ENCODE peak calls at places on chromosomes 1 and 21, in five cellular contexts. P, F, X, V and Q are unnamed samples.

GRCh38 chr1:22228505-22228911 is 85.6 kb upstream of the WNT4 start:
- ATAC-seq in X (no peak), P (no peak), F (peak), V (no peak), Q (no peak)

GRCh38 chr1:201279313-201279712 is 4.0 kb upstream of the PKP1 start:
- ATAC-seq in X (peak), P (no peak), V (no peak), F (no peak), Q (peak)

GRCh38 chr1:200620273-200621131 is at the start of gene KIF14:
- ATAC-seq in V (peak), P (peak), X (peak), F (peak), Q (peak)

GRCh38 chr1:117101334-117101733 is 20.2 kb downstream of the TRIM45 start:
- ATAC-seq in X (no peak), P (no peak), F (no peak), V (no peak), Q (no peak)

GRCh38 chr1:204529371-204529895 is 13.2 kb downstream of the MDM4 start:
- ATAC-seq in X (no peak), F (no peak), V (no peak), P (peak), Q (no peak)

GRCh38 chr1:238624786-238625185 is 734.1 kb upstream of the ZP4 start:
- ATAC-seq in P (no peak), X (no peak), V (no peak), F (no peak), Q (no peak)

GRCh38 chr1:35640380-35641232 is 720 bp downstream of the PSMB2 start:
- ATAC-seq in F (no peak), V (no peak), X (no peak), P (no peak), Q (no peak)

GRCh38 chr1:218247339-218247738 is 37.8 kb upstream of the RRP15 start:
- ATAC-seq in X (no peak), V (no peak), P (no peak), F (no peak), Q (no peak)

GRCh38 chr1:6471086-6471841 is 5.3 kb upstream of the TNFRSF25 start:
- ATAC-seq in P (no peak), X (no peak), V (no peak), F (no peak), Q (no peak)

GRCh38 chr21:29184047-29184446 is 53.6 kb downstream of the MAP3K7CL start:
- ATAC-seq in V (no peak), X (no peak), P (no peak), F (peak), Q (no peak)

GRCh38 chr1:226708342-226708780 is 30.7 kb downstream of the ITPKB start:
- ATAC-seq in X (peak), P (no peak), V (no peak), F (peak), Q (peak)

GRCh38 chr1:16244650-16245285 is 7.8 kb upstream of the CPLANE2 start:
- ATAC-seq in V (no peak), X (no peak), F (no peak), P (no peak), Q (no peak)

GRCh38 chr1:179550753-179551682 is 24.7 kb downstream of the NPHS2 start:
- ATAC-seq in P (no peak), V (no peak), X (peak), F (no peak), Q (no peak)

GRCh38 chr21:33212159-33212851 is 17.4 kb upstream of the IFNAR2 start:
- ATAC-seq in P (peak), V (no peak), X (peak), F (no peak), Q (no peak)

DNA sequence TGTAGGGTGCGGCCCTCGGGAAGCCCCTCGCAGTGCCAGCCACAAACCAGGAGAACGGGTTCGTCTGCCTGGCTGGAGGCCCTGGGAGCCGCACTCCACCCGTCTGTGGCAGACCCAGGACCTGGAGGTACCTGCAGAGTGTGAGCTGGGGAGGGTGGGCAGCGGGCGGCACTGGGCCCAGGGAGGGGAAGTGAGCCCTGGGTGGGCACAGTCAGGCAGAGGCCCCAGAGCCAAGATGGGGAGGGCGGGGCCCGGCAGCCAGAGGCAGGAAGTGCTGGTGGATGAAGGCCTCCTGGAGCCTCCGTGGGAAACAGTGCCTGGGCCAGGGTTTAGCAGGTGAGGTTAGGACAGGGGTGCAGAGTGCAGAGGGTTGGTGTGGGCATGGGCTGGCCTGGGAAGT is 4.0 kb upstream of the PEX10 start:
- ATAC-seq in F (no peak), X (no peak), V (no peak), P (peak), Q (no peak)
- H3K27ac ChIP-seq in F (no peak), X (no peak), V (no peak), P (no peak), Q (no peak)

GRCh38 chr1:23548704-23549143 is 10.6 kb downstream of the ID3 start:
- ATAC-seq in P (no peak), V (no peak), F (peak), X (no peak), Q (peak)
- H3K27ac ChIP-seq in P (no peak), V (no peak), F (peak), X (no peak), Q (peak)

DNA sequence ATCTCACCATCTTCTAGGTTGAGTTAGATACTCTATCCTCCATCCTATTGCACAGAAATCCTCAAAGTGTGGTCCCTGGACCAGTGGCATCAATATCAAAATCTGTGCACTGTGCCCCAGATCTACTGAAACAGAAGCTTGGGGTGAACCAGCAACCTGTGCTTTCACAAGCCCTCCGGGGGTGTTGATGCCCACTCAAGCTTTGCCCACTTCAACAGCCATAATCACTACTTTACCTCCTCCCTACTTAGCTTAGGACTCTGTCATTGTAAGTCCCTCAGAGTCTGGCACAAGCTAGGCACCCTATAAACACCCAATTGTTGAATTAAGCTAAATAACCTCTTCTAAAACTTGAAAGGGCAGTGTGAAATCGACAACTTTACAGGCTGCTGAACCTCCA is 144.2 kb upstream of the SOD1 start:
- ATAC-seq in V (no peak), X (no peak), F (no peak), P (no peak), Q (no peak)
- H3K27ac ChIP-seq in V (no peak), X (no peak), F (no peak), P (no peak), Q (no peak)

GRCh38 chr1:183353597-183353996 is 64.6 kb downstream of the NMNAT2 start:
- ATAC-seq in F (no peak), X (no peak), V (no peak), P (no peak), Q (no peak)

GRCh38 chr1:183346276-183346732 is 71.9 kb downstream of the NMNAT2 start:
- ATAC-seq in V (no peak), X (no peak), F (peak), P (no peak), Q (no peak)

GRCh38 chr1:183355181-183355580 is 63.0 kb downstream of the NMNAT2 start:
- ATAC-seq in V (no peak), F (no peak), X (no peak), P (no peak), Q (no peak)

DNA sequence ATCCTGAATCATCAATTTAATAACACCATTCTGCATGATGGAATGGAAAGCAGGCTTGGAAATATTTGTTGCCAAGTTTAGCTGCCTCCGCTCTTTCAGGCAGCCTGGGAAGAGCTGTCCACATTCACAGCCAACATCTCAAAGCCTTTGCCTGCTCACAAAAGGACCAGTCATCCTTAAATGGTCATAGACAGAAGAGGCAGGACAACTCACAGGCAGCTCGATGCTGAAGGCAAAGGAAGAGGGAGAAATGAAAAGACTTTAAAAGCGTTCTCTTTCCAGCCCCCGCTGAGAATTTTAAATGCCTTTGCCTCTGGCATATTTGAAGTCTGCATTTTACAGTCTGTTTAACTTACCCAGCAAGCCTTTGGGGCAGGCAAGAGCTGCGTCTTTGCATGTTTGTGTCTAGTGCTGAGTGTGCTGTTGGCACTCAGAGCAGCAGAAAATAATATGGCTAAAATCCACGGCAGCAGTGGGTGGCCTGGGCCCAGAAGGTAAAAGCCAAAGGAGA is 68.9 kb downstream of the NMNAT2 start:
- ATAC-seq in X (peak), V (no peak), P (no peak), F (peak), Q (peak)
- H3K27ac ChIP-seq in X (no peak), V (no peak), P (no peak), F (no peak), Q (peak)

GRCh38 chr1:184113251-184113650 is 61.7 kb downstream of the TSEN15 start:
- ATAC-seq in F (no peak), X (no peak), V (no peak), P (peak), Q (no peak)

GRCh38 chr1:184112176-184112948 is 60.8 kb downstream of the TSEN15 start:
- ATAC-seq in P (no peak), V (no peak), X (no peak), F (no peak), Q (no peak)

GRCh38 chr1:184116287-184116686 is 64.8 kb downstream of the TSEN15 start:
- ATAC-seq in X (no peak), P (no peak), V (no peak), F (no peak), Q (no peak)

GRCh38 chr1:184114818-184115398 is 63.4 kb downstream of the TSEN15 start:
- ATAC-seq in P (no peak), F (no peak), V (no peak), X (no peak), Q (no peak)

GRCh38 chr1:184118051-184118450 is 66.5 kb downstream of the TSEN15 start:
- ATAC-seq in V (no peak), X (peak), P (no peak), F (no peak), Q (no peak)
- H3K27ac ChIP-seq in V (no peak), X (no peak), P (no peak), F (no peak), Q (no peak)